ENCODE peak calls at places on chromosomes 5 and 9, in ten cellular contexts. H is Caco-2, J is HCT116, S is breast epithelium, T is heart right ventricle, W is uterus, L is tibial nerve, G is WERI-Rb-1, R is cardiac muscle cell, X is pancreas. D is an unnamed sample. For H3K9me3 and H3K36me3, the result is how much of the 10 kb centered on the place peaks cover.

GRCh38 chr5:142012792-142013388 is at the start of gene GNPDA1:
- DNase-seq in H (peak), J (peak), S (peak), T (peak), W (peak), L (peak), G (peak), R (peak), X (peak), D (peak)

GRCh38 chr9:86487222-86487841 is 133.1 kb upstream of the TUT7 start:
- DNase-seq in H (no peak), J (peak), S (no peak), T (no peak), W (no peak), L (no peak), G (no peak), R (peak), X (no peak), D (peak)

GRCh38 chr5:5492087-5492933 is 69.8 kb downstream of the ICE1 start:
- DNase-seq in H (peak), J (peak), S (no peak), T (peak), W (no peak), L (no peak), G (peak), R (peak), X (no peak), D (peak)

GRCh38 chr5:137492321-137492720 is 6.8 kb downstream of the SPOCK1 start:
- DNase-seq in H (no peak), J (no peak), S (no peak), T (no peak), W (no peak), L (no peak), G (no peak), R (peak), X (no peak), D (no peak)

GRCh38 chr5:141883184-141883947 is 5.2 kb upstream of the PCDH1 start:
- DNase-seq in H (no peak), J (no peak), S (no peak), T (peak), W (no peak), L (no peak), G (no peak), R (peak), X (peak), D (no peak)

GRCh38 chr5:94707359-94707758 is 88.9 kb downstream of the SLF1 start:
- DNase-seq in H (no peak), J (no peak), S (no peak), T (no peak), W (no peak), L (no peak), G (no peak), R (no peak), X (no peak), D (no peak)

GRCh38 chr5:157874861-157875260 is 15.9 kb upstream of the CLINT1 start:
- DNase-seq in H (no peak), J (no peak), S (no peak), T (no peak), W (no peak), L (no peak), G (no peak), R (no peak), X (no peak), D (no peak)

GRCh38 chr9:83927591-83927990 is 6.4 kb upstream of the KIF27 start:
- DNase-seq in H (no peak), J (no peak), S (no peak), T (no peak), W (no peak), L (no peak), G (no peak), R (no peak), X (no peak), D (no peak)

GRCh38 chr5:16970826-16971225 is 34.7 kb upstream of the MYO10 start:
- DNase-seq in H (no peak), J (no peak), S (no peak), T (no peak), W (no peak), L (no peak), G (no peak), R (no peak), X (no peak), D (no peak)

GRCh38 chr5:79236364-79236969 is 536 bp downstream of the JMY start:
- DNase-seq in H (no peak), J (no peak), S (peak), T (no peak), W (peak), L (peak), G (no peak), R (peak), X (peak), D (no peak)

GRCh38 chr5:94199566-94199965 is 418.8 kb downstream of the KIAA0825 start:
- DNase-seq in H (no peak), J (no peak), S (no peak), T (no peak), W (no peak), L (no peak), G (no peak), R (no peak), X (no peak), D (no peak)

GRCh38 chr5:75023368-75024159 is 28.8 kb downstream of the GCNT4 start:
- DNase-seq in H (no peak), J (no peak), S (no peak), T (no peak), W (no peak), L (no peak), G (no peak), R (no peak), X (no peak), D (no peak)

GRCh38 chr5:170312666-170313065 is 15.1 kb upstream of the LCP2 start:
- DNase-seq in H (no peak), J (no peak), S (no peak), T (no peak), W (no peak), L (no peak), G (no peak), R (peak), X (no peak), D (no peak)

GRCh38 chr9:124781967-124782660 is 5.2 kb downstream of the OLFML2A start:
- DNase-seq in H (peak), J (no peak), S (peak), T (no peak), W (peak), L (no peak), G (peak), R (no peak), X (peak), D (no peak)

GRCh38 chr5:112697301-112697700 is 40.4 kb upstream of the APC start:
- DNase-seq in H (no peak), J (no peak), S (no peak), T (no peak), W (no peak), L (no peak), G (no peak), R (no peak), X (no peak), D (no peak)

GRCh38 chr5:176793736-176794135 is 16.6 kb upstream of the UNC5A start:
- DNase-seq in H (no peak), J (no peak), S (no peak), T (no peak), W (no peak), L (no peak), G (no peak), R (no peak), X (no peak), D (no peak)

DNA sequence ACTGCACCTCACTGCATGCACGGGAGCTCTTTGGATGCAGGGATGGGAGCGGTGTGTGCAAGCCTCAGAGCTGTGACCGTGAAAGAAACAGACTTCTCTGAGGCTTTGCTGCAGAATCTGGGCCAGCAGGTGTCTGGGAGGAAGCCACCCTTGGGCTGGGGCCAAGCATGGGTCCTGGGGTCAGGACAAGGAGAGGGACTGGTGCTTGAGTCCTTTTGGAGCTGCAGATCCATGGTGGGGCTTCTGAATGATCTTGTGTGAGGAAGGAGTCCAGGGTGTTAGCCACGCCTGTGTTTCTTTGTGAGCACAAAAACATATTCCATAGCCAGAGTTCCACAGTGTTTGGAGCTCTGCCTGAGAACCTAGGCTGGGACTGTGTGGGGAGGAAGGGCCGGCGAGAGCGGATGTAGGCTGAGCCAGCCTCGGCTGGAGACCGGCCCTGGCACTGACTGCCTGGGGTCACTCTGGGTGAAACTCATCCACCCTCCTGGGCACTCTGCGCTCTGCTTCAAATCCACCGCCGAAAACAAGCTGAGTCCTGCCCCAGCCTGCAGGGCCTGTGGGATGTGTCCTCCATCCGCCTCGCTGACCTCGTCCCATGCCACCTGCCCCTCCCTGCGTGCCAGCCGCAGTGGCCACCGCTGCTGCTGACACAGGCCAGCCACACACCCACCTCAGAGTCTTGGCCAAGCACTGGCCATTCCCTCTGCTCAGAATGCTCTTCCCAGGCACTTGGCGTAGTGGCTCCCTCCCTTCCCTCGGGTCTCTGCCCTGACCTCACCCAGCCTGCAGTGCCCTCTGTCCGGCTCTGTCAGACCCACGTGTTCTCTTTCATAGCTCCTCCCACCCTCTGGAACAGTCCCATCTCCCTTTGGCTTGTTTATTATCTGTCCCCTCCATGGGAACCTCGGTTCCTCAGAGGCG is 26.7 kb downstream of the ERGIC1 start:
- DNase-seq in H (no peak), J (no peak), S (peak), T (peak), W (peak), L (peak), G (no peak), R (peak), X (no peak), D (no peak)
- H3K4me3 ChIP-seq in H (no peak), J (no peak), S (peak), T (peak), W (no peak), L (peak), G (no peak), R (no peak), X (no peak), D (no peak)

GRCh38 chr9:12091865-12092527 is 601.2 kb upstream of the TYRP1 start:
- DNase-seq in H (no peak), J (no peak), S (no peak), T (no peak), W (no peak), L (no peak), G (no peak), R (no peak), X (no peak), D (no peak)

GRCh38 chr9:12094051-12094450 is 599.1 kb upstream of the TYRP1 start:
- DNase-seq in H (no peak), J (no peak), S (no peak), T (no peak), W (no peak), L (no peak), G (no peak), R (no peak), X (no peak), D (no peak)
- H3K9me3 ChIP-seq in H (under half), J (under half), S (under half), T (under half), W (under half), L (under half), G (under half), R (under half), X (under half), D (under half)

GRCh38 chr5:128341056-128341455 is 197.0 kb downstream of the FBN2 start:
- DNase-seq in H (no peak), J (no peak), S (no peak), T (no peak), W (no peak), L (peak), G (no peak), R (peak), X (no peak), D (no peak)

GRCh38 chr5:128345247-128345646 is 192.8 kb downstream of the FBN2 start:
- DNase-seq in H (no peak), J (no peak), S (no peak), T (no peak), W (no peak), L (no peak), G (no peak), R (no peak), X (no peak), D (no peak)

GRCh38 chr5:128338649-128339048 is 199.4 kb downstream of the FBN2 start:
- DNase-seq in H (no peak), J (no peak), S (no peak), T (peak), W (no peak), L (no peak), G (no peak), R (no peak), X (no peak), D (no peak)

GRCh38 chr5:128334010-128334716 is 203.9 kb downstream of the FBN2 start:
- DNase-seq in H (no peak), J (no peak), S (no peak), T (no peak), W (no peak), L (no peak), G (no peak), R (no peak), X (no peak), D (no peak)

GRCh38 chr5:128339585-128339984 is 198.5 kb downstream of the FBN2 start:
- DNase-seq in H (no peak), J (no peak), S (no peak), T (no peak), W (no peak), L (no peak), G (no peak), R (no peak), X (no peak), D (no peak)
- H3K36me3 ChIP-seq in H (under half), J (under half), S (under half), T (under half), W (under half), L (under half), G (under half), R (half or more), X (under half), D (under half)

GRCh38 chr9:70259512-70259802 is 679 bp downstream of the SMC5 start:
- DNase-seq in H (no peak), J (no peak), S (no peak), T (no peak), W (no peak), L (no peak), G (no peak), R (no peak), X (no peak), D (no peak)

GRCh38 chr9:70257991-70258691 is 637 bp upstream of the SMC5 start:
- DNase-seq in H (peak), J (peak), S (peak), T (peak), W (no peak), L (peak), G (peak), R (peak), X (peak), D (peak)

GRCh38 chr9:70256123-70256551 is 2.6 kb upstream of the SMC5 start:
- DNase-seq in H (no peak), J (no peak), S (no peak), T (no peak), W (no peak), L (no peak), G (no peak), R (peak), X (no peak), D (peak)

GRCh38 chr9:70258692-70259511 is at the start of gene SMC5:
- DNase-seq in H (peak), J (peak), S (peak), T (peak), W (peak), L (peak), G (peak), R (peak), X (peak), D (peak)

DNA sequence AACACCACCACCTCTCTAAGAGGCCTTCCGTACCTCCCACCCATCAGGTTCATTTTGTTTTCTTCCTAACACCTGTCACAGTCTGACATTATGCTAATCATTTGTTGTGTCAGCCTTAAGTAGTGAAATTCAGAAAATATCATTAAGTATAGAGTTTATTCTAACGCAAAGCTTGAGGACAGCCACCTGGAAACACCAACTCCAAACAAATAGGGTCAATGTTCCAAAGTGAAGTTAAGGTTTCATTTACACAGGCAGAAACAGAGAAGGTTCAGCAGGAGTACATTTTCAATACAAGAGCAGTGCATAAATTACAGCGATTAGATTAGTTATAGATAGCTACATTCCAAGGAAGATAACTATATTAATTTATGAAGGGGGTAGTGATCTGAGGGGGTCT is 1.3 kb upstream of the SMC5 start:
- DNase-seq in H (no peak), J (no peak), S (no peak), T (no peak), W (no peak), L (no peak), G (no peak), R (no peak), X (no peak), D (no peak)
- H3K4me3 ChIP-seq in H (peak), J (peak), S (peak), T (peak), W (no peak), L (peak), G (peak), R (no peak), X (no peak), D (peak)

DNA sequence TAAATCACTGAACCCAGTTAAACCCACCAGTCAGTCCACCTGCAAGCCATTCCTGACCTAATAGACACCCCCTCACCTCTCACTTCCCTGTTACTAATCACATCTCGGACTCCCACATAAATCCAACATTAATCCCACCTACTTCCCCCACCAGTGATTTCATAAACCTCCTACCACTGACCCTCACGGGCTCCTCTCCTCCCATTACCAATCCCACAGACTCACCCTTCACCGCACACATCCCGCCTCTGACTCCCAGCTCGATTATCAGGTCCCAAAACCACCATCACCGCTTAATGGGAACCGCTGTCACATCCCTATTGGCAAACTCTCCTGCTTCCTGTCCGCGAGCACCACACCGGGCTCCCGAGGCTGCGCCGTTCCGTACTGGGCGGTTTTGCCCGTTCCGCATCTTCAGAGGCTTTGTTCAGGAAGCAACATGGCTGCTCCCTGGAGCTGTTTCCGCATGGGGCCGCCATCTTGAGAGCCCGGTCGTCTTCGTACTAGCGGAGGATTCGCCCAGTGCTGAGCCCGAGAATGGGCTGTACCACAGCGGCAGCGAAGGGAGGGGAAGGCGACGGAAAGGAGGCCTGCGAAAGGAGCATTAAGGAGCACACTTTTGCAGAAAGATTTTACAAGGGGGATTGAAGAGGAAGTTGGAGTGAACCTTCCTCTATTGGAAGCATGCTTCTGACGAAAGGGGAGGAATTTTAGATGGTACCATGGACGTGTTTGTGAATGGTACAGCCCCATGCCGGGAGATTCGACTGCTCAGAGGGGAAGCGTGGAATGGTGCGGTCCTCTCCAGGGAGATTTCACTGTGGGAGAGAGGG is at the start of gene ZNF300:
- DNase-seq in H (peak), J (no peak), S (peak), T (peak), W (peak), L (peak), G (peak), R (peak), X (peak), D (no peak)
- H3K9me3 ChIP-seq in H (under half), J (under half), S (under half), T (under half), W (under half), L (under half), G (under half), R (under half), X (under half), D (under half)

DNA sequence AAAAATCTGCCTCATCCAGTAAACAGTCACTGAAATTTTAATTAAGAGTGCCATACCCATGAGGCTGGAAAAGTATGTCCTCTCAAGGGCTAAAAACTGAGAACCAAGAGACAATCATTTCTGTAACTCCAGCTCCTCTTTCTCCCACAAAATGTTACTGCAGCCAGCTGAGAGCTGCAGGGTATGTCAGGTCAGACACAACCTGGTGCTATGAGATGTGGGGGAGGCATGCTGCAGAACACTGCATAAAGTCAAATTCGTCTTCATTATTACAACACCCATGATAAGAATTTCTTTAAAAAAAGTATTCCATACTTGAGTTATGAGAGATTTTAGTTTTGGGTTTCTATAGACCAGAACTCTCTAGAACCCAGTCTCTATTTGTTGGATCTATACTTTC is 162.2 kb downstream of the CDC42SE2 start:
- DNase-seq in H (no peak), J (no peak), S (no peak), T (no peak), W (no peak), L (no peak), G (no peak), R (peak), X (no peak), D (no peak)
- H3K36me3 ChIP-seq in H (under half), J (under half), S (under half), T (half or more), W (under half), L (under half), G (under half), R (under half), X (under half), D (under half)

D was measured in HAP-1.